ENCODE peak calls at places on chromosomes 2 and 18, in ten cellular contexts. W is progenitor cell of endocrine pancreas, P is HFF-Myc, G is neural crest cell, H is esophagus squamous epithelium, N is neural progenitor cell, T is tibial nerve, U is cardiac muscle cell, E is esophagus muscularis mucosa, K is AG10803. B is an unnamed sample.

GRCh38 chr2:36554531-36554930 is 43.4 kb downstream of the FEZ2 start:
- DNase-seq in N (no peak), T (no peak), E (no peak), H (no peak), U (no peak), W (no peak), G (no peak), K (no peak), P (no peak), B (no peak)

GRCh38 chr18:10726198-10727068 is 200.6 kb downstream of the NAPG start:
- DNase-seq in U (no peak), W (no peak), T (no peak), K (no peak), P (no peak), H (no peak), E (no peak), G (no peak), N (no peak), B (peak; percentile 29)

GRCh38 chr2:174603280-174603679 is 5.7 kb upstream of the WIPF1 start:
- DNase-seq in T (peak; percentile 68), P (no peak), W (no peak), H (no peak), K (peak; percentile 81), E (no peak), G (no peak), U (peak; percentile 70), N (peak; percentile 66), B (no peak)

GRCh38 chr2:128371648-128372345 is 53.1 kb upstream of the HS6ST1 start:
- DNase-seq in P (no peak), G (no peak), H (no peak), N (no peak), E (no peak), U (no peak), W (no peak), K (no peak), T (no peak), B (no peak)

GRCh38 chr18:48766487-48766886 is 184.3 kb downstream of the SMAD7 start:
- DNase-seq in K (no peak), T (no peak), G (no peak), N (no peak), H (no peak), E (no peak), W (no peak), U (no peak), P (no peak), B (no peak)

GRCh38 chr2:233793465-233794127 is 15.5 kb downstream of the MROH2A start:
- DNase-seq in H (no peak), N (no peak), T (no peak), E (no peak), K (no peak), G (no peak), U (no peak), W (no peak), P (no peak), B (no peak)

GRCh38 chr2:26687328-26687727 is 5.2 kb upstream of the KCNK3 start:
- DNase-seq in E (no peak), G (no peak), H (no peak), W (no peak), K (no peak), N (no peak), T (no peak), U (no peak), P (no peak), B (no peak)

GRCh38 chr2:54258171-54258570 is 2.1 kb upstream of the TSPYL6 start:
- DNase-seq in U (no peak), E (no peak), T (no peak), W (no peak), G (no peak), N (no peak), P (no peak), K (peak; percentile 25), H (no peak), B (no peak)

GRCh38 chr2:172554352-172555271 is 1.3 kb upstream of the PDK1 start:
- DNase-seq in U (no peak), H (no peak), E (no peak), W (no peak), N (no peak), G (no peak), K (no peak), P (no peak), T (no peak), B (no peak)

GRCh38 chr18:49901862-49902340 is 88.6 kb upstream of the ACAA2 start:
- DNase-seq in G (no peak), P (no peak), E (no peak), N (no peak), U (no peak), K (no peak), H (no peak), T (no peak), W (no peak), B (no peak)

GRCh38 chr18:461762-462161 is 38.7 kb downstream of the COLEC12 start:
- DNase-seq in H (no peak), U (no peak), E (no peak), K (no peak), T (no peak), P (no peak), N (no peak), W (no peak), G (no peak), B (no peak)

GRCh38 chr18:55090566-55091187 is 131.4 kb upstream of the CCDC68 start:
- DNase-seq in N (no peak), K (no peak), U (no peak), G (no peak), W (no peak), P (no peak), T (no peak), E (no peak), H (no peak), B (no peak)

GRCh38 chr2:112187805-112188596 is 49.8 kb downstream of the FBLN7 start:
- DNase-seq in W (no peak), K (no peak), U (no peak), T (no peak), P (no peak), E (peak; percentile 91), H (no peak), N (no peak), G (no peak), B (no peak)

GRCh38 chr2:98441706-98442450 is 2.8 kb upstream of the INPP4A start:
- DNase-seq in N (no peak), T (no peak), E (no peak), H (no peak), P (no peak), G (no peak), K (no peak), U (no peak), W (no peak), B (no peak)

GRCh38 chr2:160109243-160109642 is 46.8 kb upstream of the PLA2R1 start:
- DNase-seq in K (no peak), N (no peak), E (no peak), U (no peak), G (no peak), W (no peak), H (no peak), T (no peak), P (no peak), B (no peak)

DNA sequence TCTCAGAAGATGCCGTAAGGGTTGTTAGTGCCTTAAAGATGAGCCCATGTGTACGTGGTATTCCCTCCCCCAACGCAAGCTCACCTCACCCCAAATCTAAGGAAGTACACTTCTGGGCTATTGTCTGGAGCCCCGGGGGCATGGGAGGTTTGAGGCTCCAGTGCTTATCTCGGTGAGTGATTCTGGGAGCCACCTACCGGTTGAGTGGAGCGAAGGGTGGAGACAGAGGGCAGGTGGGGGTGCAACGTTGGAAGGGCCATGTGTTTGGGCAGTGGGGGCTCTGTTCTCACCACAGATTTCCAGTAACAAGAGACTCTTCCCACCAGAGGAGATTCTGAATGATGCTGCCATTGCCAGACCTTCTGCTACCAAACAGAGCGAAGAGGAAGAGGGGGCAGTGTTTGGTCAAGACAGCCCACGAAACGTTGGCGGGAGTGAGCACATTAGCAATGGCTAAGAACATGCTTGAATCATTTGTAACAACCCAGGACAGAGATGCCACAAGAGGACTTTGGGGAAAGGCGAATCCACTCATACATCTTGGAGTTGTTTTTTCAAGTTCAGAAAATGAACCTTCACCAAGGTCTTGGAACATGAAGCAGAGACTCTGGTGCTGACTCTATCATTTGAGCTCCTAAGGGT is 38.7 kb downstream of the TWIST2 start:
- DNase-seq in K (peak; percentile 63), E (no peak), G (no peak), U (no peak), W (no peak), N (no peak), P (no peak), H (no peak), T (no peak), B (no peak)
- TF ChIP-seq CTCF in K (peak; percentile 38), E (no peak), G (no peak), U (no peak), W (no peak), N (no peak), P (peak; percentile 37), H (no peak), T (no peak), B (no peak)

DNA sequence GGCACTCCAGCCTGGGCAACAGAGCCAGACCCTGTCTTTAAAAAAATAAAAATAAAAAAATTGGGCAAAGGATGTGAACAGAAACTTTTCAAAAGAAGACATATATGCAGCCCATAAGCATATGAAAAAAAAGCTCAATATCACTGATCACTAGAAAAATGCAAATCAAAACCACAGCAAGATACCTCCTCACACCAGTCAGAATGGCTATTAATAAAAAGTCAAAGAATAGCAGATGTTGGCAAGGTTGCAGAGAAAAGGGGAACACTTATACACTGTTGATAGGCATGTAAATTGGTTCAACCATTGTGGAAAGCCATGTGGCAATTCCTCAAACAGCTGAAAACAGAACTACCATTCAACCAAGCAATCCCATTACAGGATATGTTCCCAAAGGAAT is 204.1 kb upstream of the SRD5A2 start:
- DNase-seq in G (no peak), U (no peak), E (no peak), H (no peak), T (no peak), N (no peak), P (no peak), K (no peak), W (no peak), B (no peak)
- TF ChIP-seq CTCF in G (no peak), U (no peak), E (no peak), H (no peak), T (no peak), N (no peak), P (no peak), K (no peak), W (no peak), B (no peak)

GRCh38 chr18:65567372-65567771 is 183.4 kb upstream of the CDH7 start:
- DNase-seq in K (no peak), U (peak; percentile 38), N (peak; percentile 23), G (no peak), T (no peak), E (no peak), P (no peak), W (no peak), H (no peak), B (no peak)
- TF ChIP-seq CTCF in K (no peak), U (no peak), N (peak; percentile 65), G (peak; percentile 70), T (no peak), E (no peak), P (no peak), W (peak; percentile 64), H (no peak), B (no peak)

DNA sequence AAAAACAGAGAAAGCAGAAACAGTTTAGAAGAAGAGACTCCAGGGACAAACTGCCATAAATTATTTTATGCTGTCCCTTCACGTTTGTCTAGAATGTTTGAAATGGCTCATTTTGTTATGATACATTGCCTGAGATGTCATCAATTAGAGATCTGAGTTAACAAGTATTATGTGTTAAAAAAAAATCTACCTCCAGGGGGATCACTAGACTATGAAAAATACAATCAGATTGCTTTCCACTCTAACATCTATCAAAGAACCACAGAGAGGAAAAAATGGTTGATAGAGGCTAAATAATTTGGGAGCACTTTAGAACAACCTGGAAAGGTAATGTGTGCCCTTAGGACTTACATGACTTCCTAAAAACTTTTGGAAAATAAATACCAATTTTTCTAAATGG is 103.8 kb upstream of the CCDC150 start:
- DNase-seq in G (no peak), H (no peak), E (no peak), W (no peak), K (no peak), T (no peak), P (no peak), U (no peak), N (no peak), B (no peak)
- TF ChIP-seq CTCF in G (no peak), H (no peak), E (no peak), W (no peak), K (peak; percentile 15), T (peak; percentile 11), P (no peak), U (peak; percentile 8), N (no peak), B (no peak)